ENCODE peak calls at places on chromosomes 12 and 14, in six cellular contexts. Y is esophagus squamous epithelium, B is stomach, W is body of pancreas, D is H1, U is IMR-90. A is an unnamed sample.
A peak's percentile ranks its signal among the peaks of the same experiment; 100 is the strongest.

GRCh38 chr12:92509156-92509758 is 193.5 kb upstream of the PLEKHG7 start:
- DNase-seq in W (no peak), B (no peak), U (no peak), Y (no peak), D (no peak), A (no peak)

GRCh38 chr12:52323416-52324067 is 2.3 kb upstream of the KRT83 start:
- DNase-seq in B (no peak), Y (no peak), D (no peak), W (no peak), U (no peak), A (no peak)

GRCh38 chr12:112283541-112283940 is 98.7 kb downstream of the HECTD4 start:
- DNase-seq in Y (no peak), D (no peak), B (no peak), U (no peak), W (no peak), A (peak; percentile 20)

GRCh38 chr14:74019743-74020142 is 594 bp downstream of the BBOF1 start:
- DNase-seq in B (no peak), D (no peak), U (peak; percentile 60), W (no peak), Y (no peak), A (no peak)

GRCh38 chr12:125683748-125684381 is 618.6 kb downstream of the AACS start:
- DNase-seq in B (peak; percentile 70), W (peak; percentile 31), U (no peak), D (peak; percentile 99), Y (no peak), A (no peak)

GRCh38 chr14:68199465-68200145 is 380.0 kb downstream of the RAD51B start:
- DNase-seq in B (peak; percentile 50), D (peak; percentile 52), U (no peak), W (peak; percentile 59), Y (no peak), A (no peak)

GRCh38 chr14:54381821-54382220 is 15.0 kb upstream of the CDKN3 start:
- DNase-seq in Y (no peak), U (no peak), B (no peak), D (no peak), W (no peak), A (no peak)

GRCh38 chr14:63435838-63436237 is 107.3 kb downstream of the PPP2R5E start:
- DNase-seq in B (peak; percentile 72), W (peak; percentile 69), Y (no peak), U (peak; percentile 92), D (no peak), A (peak; percentile 77)

GRCh38 chr12:1003600-1004271 is 12.7 kb downstream of the ERC1 start:
- DNase-seq in Y (no peak), B (no peak), D (no peak), W (no peak), U (no peak), A (no peak)

GRCh38 chr12:53989227-53990113 is 4.5 kb downstream of the HOXC10 start:
- DNase-seq in Y (no peak), W (no peak), B (no peak), D (no peak), U (peak; percentile 45), A (no peak)

GRCh38 chr12:113475451-113476085 is 3.9 kb upstream of the LHX5 start:
- DNase-seq in U (no peak), D (peak; percentile 65), W (no peak), B (no peak), Y (no peak), A (no peak)

GRCh38 chr14:24941719-24942118 is 108.2 kb downstream of the STXBP6 start:
- DNase-seq in Y (no peak), D (no peak), W (peak; percentile 80), B (peak; percentile 66), U (no peak), A (no peak)

GRCh38 chr12:119804011-119804641 is 73.0 kb downstream of the CIT start:
- DNase-seq in B (peak; percentile 57), W (peak; percentile 73), U (peak; percentile 78), Y (peak; percentile 4), D (peak; percentile 79), A (peak; percentile 67)

GRCh38 chr14:104751539-104752337 is 1.2 kb upstream of the SIVA1 start:
- DNase-seq in Y (no peak), U (no peak), W (no peak), D (no peak), B (no peak), A (no peak)

GRCh38 chr12:124740691-124741137 is 123.0 kb downstream of the SCARB1 start:
- DNase-seq in U (peak; percentile 66), B (peak; percentile 78), D (no peak), W (peak; percentile 46), Y (no peak), A (peak; percentile 64)

GRCh38 chr14:60317609-60318008 is 68.6 kb downstream of the PPM1A start:
- DNase-seq in D (no peak), U (no peak), W (no peak), Y (no peak), B (no peak), A (no peak)

GRCh38 chr12:63440063-63440462 is 228.2 kb downstream of the DPY19L2 start:
- DNase-seq in Y (no peak), U (no peak), B (no peak), D (no peak), W (no peak), A (no peak)

GRCh38 chr12:78898416-78898815 is 33.8 kb downstream of the SYT1 start:
- DNase-seq in Y (no peak), W (peak; percentile 69), D (no peak), B (no peak), U (no peak), A (no peak)

GRCh38 chr14:99342906-99343305 is 70.9 kb upstream of the BCL11B start:
- DNase-seq in U (no peak), Y (no peak), D (no peak), B (no peak), W (no peak), A (no peak)

GRCh38 chr12:130127909-130128763 is 34.1 kb upstream of the FZD10 start:
- DNase-seq in D (no peak), B (no peak), W (peak; percentile 23), Y (no peak), U (no peak), A (no peak)

GRCh38 chr14:65429757-65430156 is 17.2 kb downstream of the FUT8 start:
- DNase-seq in W (no peak), D (no peak), U (no peak), Y (no peak), B (no peak), A (no peak)

GRCh38 chr14:50038398-50039119 is 77.8 kb downstream of the VCPKMT start:
- DNase-seq in U (peak; percentile 98), D (no peak), Y (no peak), B (no peak), W (no peak), A (no peak)

GRCh38 chr14:81062816-81063215 is 107.4 kb downstream of the TSHR start:
- DNase-seq in Y (no peak), B (no peak), W (no peak), U (peak; percentile 0), D (peak; percentile 50), A (no peak)

GRCh38 chr12:94198872-94199271 is 50.5 kb downstream of the PLXNC1 start:
- DNase-seq in U (no peak), D (peak; percentile 56), Y (no peak), B (no peak), W (no peak), A (no peak)

GRCh38 chr12:109624467-109624866 is 50.9 kb downstream of the MVK start:
- DNase-seq in B (no peak), U (no peak), W (no peak), Y (no peak), D (no peak), A (no peak)
- H3K27me3 ChIP-seq in B (peaks cover 71% of the 10 kb centered on the region), U (peaks cover 18% of the 10 kb centered on the region), W (no peaks in the 10 kb centered on the region), Y (no peaks in the 10 kb centered on the region), D (no peaks in the 10 kb centered on the region), A (no peaks in the 10 kb centered on the region)

DNA sequence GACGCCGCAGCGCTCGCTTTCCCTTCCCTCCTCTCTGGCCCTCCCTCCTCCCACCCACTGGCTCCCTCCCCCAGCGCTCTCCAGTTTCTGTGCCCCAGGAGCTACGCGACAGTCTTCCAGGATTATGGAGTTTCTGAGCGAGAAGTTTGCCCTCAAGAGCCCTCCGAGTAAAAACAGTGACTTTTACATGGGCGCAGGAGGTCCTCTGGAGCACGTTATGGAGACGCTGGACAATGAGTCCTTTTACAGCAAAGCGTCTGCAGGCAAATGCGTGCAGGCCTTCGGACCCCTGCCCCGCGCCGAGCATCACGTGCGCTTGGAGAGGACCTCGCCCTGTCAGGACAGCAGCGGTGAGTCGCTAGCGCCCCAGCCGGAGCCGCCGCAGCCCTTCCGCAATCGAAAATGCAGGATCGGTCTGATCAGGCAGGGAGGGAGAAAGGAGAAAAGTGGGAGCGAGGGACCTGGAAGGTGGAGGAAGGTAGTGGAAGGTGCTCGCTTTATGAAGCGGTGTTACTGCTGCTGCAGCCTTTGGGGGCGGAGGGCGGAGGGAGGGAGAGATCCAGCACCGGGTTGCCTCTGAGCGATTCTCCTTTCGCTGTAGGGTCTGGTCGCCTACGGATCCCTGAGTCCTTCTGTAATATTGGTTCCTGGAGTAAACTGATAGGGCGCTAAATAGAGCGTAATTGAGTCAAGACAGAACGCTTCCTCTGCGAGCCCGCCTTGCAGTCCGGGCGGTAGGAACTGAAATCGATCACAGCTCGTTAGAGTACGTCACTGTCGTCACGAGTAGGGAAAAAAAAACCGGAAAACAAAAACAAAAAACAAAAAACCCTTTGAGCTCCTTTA is at the start of gene ALX1:
- DNase-seq in B (no peak), D (peak; percentile 87), Y (no peak), U (peak; percentile 4), W (peak; percentile 10), A (no peak)
- TF ChIP-seq POLR2A in B (no peak), D (no peak), Y (no peak), U (no peak), W (no peak), A (no peak)

DNA sequence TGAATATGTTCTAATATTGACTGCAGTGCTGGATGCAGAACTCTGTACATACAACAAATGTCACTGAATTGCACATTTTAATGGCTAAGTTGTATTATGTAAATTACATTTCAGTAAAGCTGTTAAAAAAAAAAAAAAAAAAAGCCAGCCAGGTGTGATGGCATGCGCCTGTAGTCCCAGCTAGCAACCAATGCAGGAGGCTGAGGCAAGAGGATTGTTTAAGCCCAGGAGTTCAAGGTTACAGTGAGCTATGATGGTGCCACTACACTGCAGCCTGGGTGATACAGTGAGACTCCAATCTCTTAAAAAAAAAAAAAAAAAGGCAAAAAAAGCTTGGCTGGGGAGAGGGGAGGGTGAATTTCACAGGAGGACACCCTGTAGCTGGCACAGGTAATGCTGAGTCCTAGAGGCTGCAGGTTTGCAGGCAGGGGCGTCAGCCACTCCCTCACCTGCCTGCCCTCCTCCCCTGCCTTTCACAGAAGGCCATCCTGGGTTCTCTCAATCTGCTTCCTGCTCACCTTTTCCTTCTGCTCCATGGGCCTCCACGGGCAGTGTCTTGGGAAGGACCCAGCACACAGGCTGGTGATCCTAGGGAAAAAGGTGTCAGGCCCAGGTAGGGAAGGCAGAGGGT is 40.7 kb downstream of the TESC start:
- DNase-seq in B (no peak), U (no peak), Y (no peak), W (no peak), D (no peak), A (no peak)
- H3K27me3 ChIP-seq in B (no peaks in the 10 kb centered on the region), U (peaks cover 32% of the 10 kb centered on the region), Y (no peaks in the 10 kb centered on the region), W (no peaks in the 10 kb centered on the region), D (no peaks in the 10 kb centered on the region), A (no peaks in the 10 kb centered on the region)

DNA sequence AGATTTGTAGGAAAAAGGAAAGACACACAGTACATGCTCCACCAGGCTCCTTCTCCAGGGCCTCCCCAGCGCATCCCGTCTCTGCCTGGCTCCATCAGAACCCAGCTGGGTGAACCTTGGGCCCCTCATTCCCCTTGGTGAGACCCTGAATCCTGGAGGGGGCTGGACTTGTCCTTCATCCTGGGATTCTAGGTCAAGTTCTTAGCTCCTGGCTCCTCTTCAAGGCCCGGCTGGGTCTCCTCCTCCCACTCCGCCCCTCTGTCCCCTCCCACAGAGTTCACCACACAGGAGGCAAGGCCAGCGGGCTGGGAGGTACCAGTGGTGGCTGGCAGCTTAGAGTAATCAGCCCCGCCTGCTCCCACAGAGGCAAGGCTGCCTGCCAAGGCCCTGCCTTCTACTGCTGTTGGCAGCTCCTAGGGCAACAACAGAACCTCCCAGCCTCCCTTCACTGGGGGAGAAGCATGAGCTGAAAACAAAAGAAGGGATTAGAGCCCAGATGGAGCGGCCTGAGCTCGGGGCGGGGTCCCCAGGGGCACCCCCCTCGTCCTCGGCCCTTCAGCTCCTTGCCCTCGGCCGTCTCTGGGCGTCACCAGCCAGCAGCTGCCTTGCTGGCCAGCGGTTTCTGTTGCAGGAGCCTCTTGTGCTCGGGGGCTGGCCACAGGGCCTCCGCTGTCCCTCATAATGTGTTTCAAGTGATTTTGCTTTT is 49.4 kb downstream of the PSMA6 start:
- DNase-seq in W (peak; percentile 100), D (no peak), Y (peak; percentile 56), B (peak; percentile 99), U (peak; percentile 72), A (peak; percentile 98)
- TF ChIP-seq POLR2A in W (peak; percentile 78), D (no peak), Y (peak; percentile 34), B (no peak), U (no peak), A (peak; percentile 61)

A was measured in gastrocnemius medialis.